ENCODE peak calls at places on chromosomes 5 and 9, in ten cellular contexts. N is iris pigment epithelial cell; O is head of caudate nucleus; V is hypothalamus; H is right lobe of liver; I is HS-5; U is psoas muscle; R is stimulated activated CD4-positive, alpha-beta T cell treated with anti-CD3 and anti-CD28 coated beads, Interleukin-2, amount 100 ng/mL, for 4 hours; J is activated CD4-positive, alpha-beta T cell treated with anti-CD3 and anti-CD28 coated beads, Interleukin-2, amount 10 ng/mL, durations not matched to agents 7 days and 5 days; A is stimulated activated CD8-positive, alpha-beta memory T cell treated with anti-CD3 and anti-CD28 coated beads, Interleukin-15, amount 100 ng/mL, for 1 hour. Z is an unnamed sample.

GRCh38 chr9:98101868-98102273 is 17.2 kb downstream of the TRIM14 start:
- DNase-seq in J (peak; percentile 92), U (no peak), N (peak; percentile 59), V (no peak), R (peak; percentile 69), I (no peak), O (no peak), A (peak; percentile 51), H (no peak), Z (no peak)

GRCh38 chr9:133710661-133711427 is 27.3 kb downstream of the SARDH start:
- DNase-seq in H (peak; percentile 19), J (no peak), N (no peak), U (peak; percentile 48), A (no peak), R (no peak), I (no peak), V (no peak), O (no peak), Z (no peak)

GRCh38 chr5:135213034-135213386 is 179.0 kb upstream of the PITX1 start:
- DNase-seq in N (no peak), H (no peak), J (no peak), V (no peak), I (no peak), U (no peak), R (no peak), O (no peak), A (no peak), Z (no peak)

GRCh38 chr9:128998462-128998861 is 29.7 kb downstream of the SH3GLB2 start:
- DNase-seq in O (no peak), J (no peak), V (no peak), A (no peak), R (no peak), I (no peak), U (no peak), H (no peak), N (no peak), Z (no peak)

GRCh38 chr5:15719784-15720183 is 219.8 kb downstream of the FBXL7 start:
- DNase-seq in I (no peak), V (no peak), O (no peak), A (no peak), N (no peak), U (no peak), J (no peak), H (no peak), R (no peak), Z (no peak)

GRCh38 chr9:136060671-136061371 is 34.3 kb downstream of the NACC2 start:
- DNase-seq in U (no peak), O (peak; percentile 29), H (no peak), V (no peak), J (no peak), I (no peak), R (no peak), A (no peak), N (no peak), Z (no peak)

GRCh38 chr5:86112249-86112648 is 505.5 kb upstream of the COX7C start:
- DNase-seq in H (no peak), I (no peak), J (no peak), U (no peak), N (no peak), O (no peak), V (no peak), R (no peak), A (no peak), Z (no peak)

GRCh38 chr9:104200456-104200994 is 106.4 kb downstream of the SMC2 start:
- DNase-seq in A (no peak), I (no peak), H (no peak), N (no peak), V (no peak), R (no peak), J (no peak), O (no peak), U (peak; percentile 43), Z (no peak)

GRCh38 chr5:15014809-15015208 is 143.2 kb upstream of the ANKH start:
- DNase-seq in J (no peak), R (no peak), I (no peak), A (no peak), O (no peak), V (no peak), H (no peak), N (peak; percentile 76), U (no peak), Z (peak; percentile 89)

GRCh38 chr5:9350301-9350797 is 195.5 kb downstream of the SEMA5A start:
- DNase-seq in H (no peak), J (no peak), I (no peak), N (no peak), O (no peak), V (no peak), U (no peak), A (no peak), R (no peak), Z (peak; percentile 70)

GRCh38 chr9:96137666-96138429 is 164.1 kb downstream of the HSD17B3 start:
- DNase-seq in H (no peak), R (no peak), O (no peak), I (no peak), U (no peak), J (no peak), A (no peak), N (peak; percentile 39), V (no peak), Z (peak; percentile 16)

GRCh38 chr9:135555910-135556309 is 5.6 kb upstream of the PAEP start:
- DNase-seq in O (no peak), V (no peak), H (no peak), A (no peak), J (no peak), N (no peak), U (no peak), I (no peak), R (no peak), Z (no peak)

GRCh38 chr9:17462869-17463464 is 115.9 kb upstream of the SH3GL2 start:
- DNase-seq in U (no peak), V (no peak), N (peak; percentile 63), I (peak; percentile 32), H (no peak), A (no peak), O (no peak), J (peak; percentile 41), R (no peak), Z (peak; percentile 69)

GRCh38 chr5:121429761-121430160 is 421.9 kb upstream of the FTMT start:
- DNase-seq in O (no peak), R (no peak), U (no peak), N (no peak), J (no peak), H (no peak), A (no peak), I (no peak), V (no peak), Z (no peak)

GRCh38 chr5:52840286-52841050 is 52.8 kb downstream of the ITGA1 start:
- DNase-seq in R (no peak), U (no peak), I (no peak), V (no peak), A (no peak), N (peak; percentile 82), J (no peak), H (no peak), O (no peak), Z (peak; percentile 37)

GRCh38 chr9:100575765-100576368 is 2.0 kb upstream of the CAVIN4 start:
- DNase-seq in R (no peak), O (no peak), N (peak; percentile 75), J (no peak), U (no peak), I (peak; percentile 52), H (no peak), A (no peak), V (no peak), Z (peak; percentile 71)

GRCh38 chr9:93452710-93453046 is 703 bp downstream of the FAM120AOS start:
- DNase-seq in N (no peak), V (no peak), A (no peak), H (peak; percentile 49), J (no peak), U (no peak), I (no peak), R (no peak), O (no peak), Z (no peak)

GRCh38 chr9:70257991-70258691 is 637 bp upstream of the SMC5 start:
- DNase-seq in H (peak; percentile 73), I (peak; percentile 24), A (no peak), N (peak; percentile 53), U (no peak), R (peak; percentile 1), O (peak; percentile 50), V (no peak), J (no peak), Z (peak; percentile 71)

GRCh38 chr9:95495988-95496387 is 20.8 kb downstream of the PTCH1 start:
- DNase-seq in I (no peak), V (no peak), H (no peak), O (no peak), J (no peak), U (no peak), N (no peak), A (no peak), R (no peak), Z (no peak)

GRCh38 chr5:140246378-140247122 is 56.4 kb downstream of the PFDN1 start:
- DNase-seq in A (no peak), H (no peak), U (peak; percentile 72), V (no peak), R (no peak), O (peak; percentile 71), N (peak; percentile 84), I (no peak), J (no peak), Z (peak; percentile 67)

GRCh38 chr5:73278693-73279092 is 105.7 kb downstream of the TMEM174 start:
- DNase-seq in A (no peak), N (no peak), R (no peak), I (no peak), J (no peak), H (no peak), O (no peak), U (no peak), V (no peak), Z (peak; percentile 51)

GRCh38 chr9:109453210-109453842 is 44.8 kb downstream of the PTPN3 start:
- DNase-seq in U (no peak), R (no peak), A (no peak), N (peak; percentile 96), V (no peak), I (peak; percentile 18), H (no peak), J (no peak), O (no peak), Z (peak; percentile 93)

GRCh38 chr9:125883548-125883947 is 136.4 kb downstream of the PBX3 start:
- DNase-seq in N (no peak), H (no peak), U (no peak), I (no peak), O (no peak), V (no peak), J (no peak), A (no peak), R (no peak), Z (no peak)

GRCh38 chr9:15936316-15936869 is 383.6 kb downstream of the CCDC171 start:
- DNase-seq in U (no peak), O (no peak), I (peak; percentile 14), J (no peak), R (no peak), H (no peak), V (no peak), N (peak; percentile 41), A (no peak), Z (no peak)

GRCh38 chr5:15995206-15996052 is 184.2 kb downstream of the MARCHF11 start:
- DNase-seq in R (no peak), V (no peak), N (peak; percentile 43), I (peak; percentile 41), J (no peak), H (no peak), U (no peak), O (no peak), A (no peak), Z (peak; percentile 61)

GRCh38 chr9:131503626-131504465 is 1.1 kb downstream of the POMT1 start:
- DNase-seq in R (no peak), H (no peak), O (no peak), V (no peak), I (no peak), N (peak; percentile 34), J (peak; percentile 72), A (no peak), U (no peak), Z (peak; percentile 43)

GRCh38 chr9:36170531-36170930 is 1.3 kb downstream of the CCIN start:
- DNase-seq in J (no peak), U (no peak), N (no peak), I (no peak), R (no peak), V (no peak), A (no peak), O (no peak), H (no peak), Z (no peak)

GRCh38 chr5:57805732-57806131 is 323.1 kb upstream of the ACTBL2 start:
- DNase-seq in V (no peak), U (no peak), H (no peak), R (no peak), N (peak; percentile 32), O (no peak), I (no peak), A (no peak), J (no peak), Z (peak; percentile 54)

Z was measured in renal cortical epithelial cell.